ENCODE peak calls at places on chromosome 17, in five cellular contexts. I, Q, L, Y and U are unnamed samples.

GRCh38 chr17:50459081-50459676 is 9.5 kb downstream of the CHAD start:
- DNase-seq in Q (no peak), Y (no peak), I (peak), L (no peak), U (no peak)

GRCh38 chr17:61284746-61285145 is 114.9 kb upstream of the TBX2 start:
- DNase-seq in L (no peak), I (no peak), Y (no peak), Q (no peak), U (no peak)

GRCh38 chr17:62626719-62627218 is 701 bp upstream of the MRC2 start:
- DNase-seq in I (peak), Y (peak), L (no peak), Q (no peak), U (no peak)

GRCh38 chr17:36851230-36851629 is 86.0 kb upstream of the LHX1 start:
- DNase-seq in L (no peak), Q (no peak), I (no peak), Y (no peak), U (no peak)

GRCh38 chr17:18968945-18969887 is 17.3 kb downstream of the SLC5A10 start:
- DNase-seq in Y (no peak), Q (no peak), I (peak), L (no peak), U (no peak)

GRCh38 chr17:63623786-63624185 is 1.6 kb downstream of the MAP3K3 start:
- DNase-seq in Y (no peak), L (no peak), I (peak), Q (no peak), U (no peak)

GRCh38 chr17:1108810-1109605 is 70.8 kb downstream of the ABR start:
- DNase-seq in I (peak), Q (no peak), Y (peak), L (no peak), U (peak)

GRCh38 chr17:29124135-29124930 is 55.9 kb downstream of the MYO18A start:
- DNase-seq in L (no peak), Y (peak), Q (peak), I (peak), U (peak)

GRCh38 chr17:81511800-81512559 is 619 bp downstream of the ACTG1 start:
- DNase-seq in I (peak), L (no peak), Q (no peak), Y (peak), U (peak)

GRCh38 chr17:1608676-1609075 is 20.0 kb downstream of the SLC43A2 start:
- DNase-seq in Y (no peak), I (no peak), L (no peak), Q (no peak), U (no peak)

GRCh38 chr17:62611767-62612166 is 15.7 kb upstream of the MRC2 start:
- DNase-seq in L (no peak), I (peak), Q (no peak), Y (no peak), U (no peak)

GRCh38 chr17:76151896-76152454 is 10.9 kb upstream of the FOXJ1 start:
- DNase-seq in Q (no peak), L (no peak), I (no peak), Y (no peak), U (no peak)

GRCh38 chr17:40032322-40033320 is 17.4 kb downstream of the CSF3 start:
- DNase-seq in L (no peak), Y (no peak), Q (no peak), I (no peak), U (no peak)

GRCh38 chr17:8353736-8354135 is 14.1 kb downstream of the ODF4 start:
- DNase-seq in I (no peak), Q (no peak), L (no peak), Y (no peak), U (no peak)

GRCh38 chr17:47732399-47733046 is 513 bp upstream of the TBX21 start:
- DNase-seq in L (no peak), Y (peak), Q (no peak), I (no peak), U (no peak)

GRCh38 chr17:75133001-75133400 is 1.5 kb upstream of the NT5C start:
- DNase-seq in Y (no peak), L (no peak), I (peak), Q (no peak), U (no peak)

GRCh38 chr17:2898255-2898926 is 102.2 kb downstream of the RAP1GAP2 start:
- DNase-seq in Q (no peak), I (no peak), L (no peak), Y (no peak), U (no peak)

GRCh38 chr17:8057691-8058114 is 18.8 kb downstream of the ALOX15B start:
- DNase-seq in L (no peak), Q (peak), I (peak), Y (peak), U (peak)

GRCh38 chr17:79960788-79961522 is 74.7 kb downstream of the TBC1D16 start:
- DNase-seq in Y (no peak), I (no peak), L (no peak), Q (no peak), U (no peak)

GRCh38 chr17:15263680-15264079 is 1.4 kb downstream of the PMP22 start:
- DNase-seq in I (no peak), L (no peak), Y (no peak), Q (no peak), U (no peak)

GRCh38 chr17:42485680-42486079 is 27.0 kb downstream of the ATP6V0A1 start:
- DNase-seq in Y (no peak), L (no peak), Q (no peak), I (no peak), U (no peak)

GRCh38 chr17:45646288-45646988 is 137.7 kb upstream of the CRHR1 start:
- DNase-seq in Y (no peak), I (peak), Q (no peak), L (no peak), U (peak)

GRCh38 chr17:77394540-77395295 is 253.9 kb downstream of the SEC14L1 start:
- DNase-seq in Q (no peak), I (no peak), L (no peak), Y (no peak), U (no peak)

GRCh38 chr17:35084987-35085386 is 21.5 kb upstream of the RFFL start:
- DNase-seq in Y (no peak), Q (no peak), L (no peak), I (no peak), U (no peak)

GRCh38 chr17:32525116-32525515 is 38.3 kb downstream of the CDK5R1 start:
- DNase-seq in Q (no peak), Y (no peak), L (no peak), I (no peak), U (no peak)

GRCh38 chr17:69978056-69978646 is 96.9 kb upstream of the KCNJ16 start:
- DNase-seq in Y (no peak), Q (no peak), I (no peak), L (no peak), U (no peak)

GRCh38 chr17:18160128-18160856 is 23.3 kb upstream of the ALKBH5 start:
- DNase-seq in Y (no peak), Q (no peak), L (no peak), I (no peak), U (no peak)

GRCh38 chr17:65438708-65439294 is 122.6 kb downstream of the AXIN2 start:
- DNase-seq in I (no peak), Q (no peak), L (no peak), Y (no peak), U (no peak)

GRCh38 chr17:8029121-8029520 is 9.7 kb upstream of the ALOX15B start:
- DNase-seq in Y (no peak), Q (no peak), I (no peak), L (no peak), U (no peak)